ENCODE peak calls at places on chromosomes 5 and 9, in seven cellular contexts. One of them, this sample, is unnamed.

GRCh38 chr5:13994606-13995336 is 50.3 kb upstream of the DNAH5 start:
- DNase-seq in T-helper 1 cell: no peak
- DNase-seq in naive thymus-derived CD4-positive, alpha-beta T cell: no peak
- DNase-seq in heart right ventricle: no peak
- DNase-seq in Kasumi-1: no peak
- DNase-seq in astrocyte: no peak
- DNase-seq in HuH-7.5: no peak
- DNase-seq in this sample: no peak

GRCh38 chr5:16957305-16958165 is 21.4 kb upstream of the MYO10 start:
- DNase-seq in T-helper 1 cell: no peak
- DNase-seq in naive thymus-derived CD4-positive, alpha-beta T cell: no peak
- DNase-seq in heart right ventricle: no peak
- DNase-seq in Kasumi-1: no peak
- DNase-seq in astrocyte: peak
- DNase-seq in HuH-7.5: no peak
- DNase-seq in this sample: no peak

GRCh38 chr5:163580516-163580915 is 75.1 kb downstream of the MAT2B start:
- DNase-seq in T-helper 1 cell: no peak
- DNase-seq in naive thymus-derived CD4-positive, alpha-beta T cell: no peak
- DNase-seq in heart right ventricle: no peak
- DNase-seq in Kasumi-1: no peak
- DNase-seq in astrocyte: no peak
- DNase-seq in HuH-7.5: no peak
- DNase-seq in this sample: no peak

GRCh38 chr9:97468658-97469448 is 32.6 kb upstream of the TMOD1 start:
- DNase-seq in T-helper 1 cell: peak
- DNase-seq in naive thymus-derived CD4-positive, alpha-beta T cell: peak
- DNase-seq in heart right ventricle: peak
- DNase-seq in Kasumi-1: peak
- DNase-seq in astrocyte: peak
- DNase-seq in HuH-7.5: peak
- DNase-seq in this sample: peak

GRCh38 chr5:95846554-95847260 is 24.2 kb upstream of the GLRX start:
- DNase-seq in T-helper 1 cell: peak
- DNase-seq in naive thymus-derived CD4-positive, alpha-beta T cell: peak
- DNase-seq in heart right ventricle: no peak
- DNase-seq in Kasumi-1: peak
- DNase-seq in astrocyte: no peak
- DNase-seq in HuH-7.5: peak
- DNase-seq in this sample: peak

GRCh38 chr5:38780950-38781349 is 64.9 kb upstream of the OSMR start:
- DNase-seq in T-helper 1 cell: no peak
- DNase-seq in naive thymus-derived CD4-positive, alpha-beta T cell: no peak
- DNase-seq in heart right ventricle: peak
- DNase-seq in Kasumi-1: no peak
- DNase-seq in astrocyte: peak
- DNase-seq in HuH-7.5: no peak
- DNase-seq in this sample: peak

GRCh38 chr9:128201441-128202369 is 1.5 kb upstream of the DNM1 start:
- DNase-seq in T-helper 1 cell: no peak
- DNase-seq in naive thymus-derived CD4-positive, alpha-beta T cell: no peak
- DNase-seq in heart right ventricle: peak
- DNase-seq in Kasumi-1: no peak
- DNase-seq in astrocyte: peak
- DNase-seq in HuH-7.5: no peak
- DNase-seq in this sample: no peak

GRCh38 chr9:71758785-71759184 is 9.5 kb downstream of the CEMIP2 start:
- DNase-seq in T-helper 1 cell: peak
- DNase-seq in naive thymus-derived CD4-positive, alpha-beta T cell: no peak
- DNase-seq in heart right ventricle: no peak
- DNase-seq in Kasumi-1: no peak
- DNase-seq in astrocyte: peak
- DNase-seq in HuH-7.5: no peak
- DNase-seq in this sample: no peak

GRCh38 chr5:66945389-66946349 is 250.9 kb downstream of the CD180 start:
- DNase-seq in T-helper 1 cell: peak
- DNase-seq in naive thymus-derived CD4-positive, alpha-beta T cell: no peak
- DNase-seq in heart right ventricle: no peak
- DNase-seq in Kasumi-1: no peak
- DNase-seq in astrocyte: no peak
- DNase-seq in HuH-7.5: no peak
- DNase-seq in this sample: no peak

GRCh38 chr9:133103987-133104505 is 17.0 kb downstream of the RALGDS start:
- DNase-seq in T-helper 1 cell: no peak
- DNase-seq in naive thymus-derived CD4-positive, alpha-beta T cell: no peak
- DNase-seq in heart right ventricle: no peak
- DNase-seq in Kasumi-1: no peak
- DNase-seq in astrocyte: no peak
- DNase-seq in HuH-7.5: no peak
- DNase-seq in this sample: no peak

GRCh38 chr9:132694144-132694543 is 23.9 kb downstream of the GTF3C4 start:
- DNase-seq in T-helper 1 cell: peak
- DNase-seq in naive thymus-derived CD4-positive, alpha-beta T cell: peak
- DNase-seq in heart right ventricle: no peak
- DNase-seq in Kasumi-1: peak
- DNase-seq in astrocyte: no peak
- DNase-seq in HuH-7.5: no peak
- DNase-seq in this sample: no peak

GRCh38 chr5:58188287-58188651 is 271.6 kb downstream of the PLK2 start:
- DNase-seq in T-helper 1 cell: no peak
- DNase-seq in naive thymus-derived CD4-positive, alpha-beta T cell: no peak
- DNase-seq in heart right ventricle: no peak
- DNase-seq in Kasumi-1: no peak
- DNase-seq in astrocyte: peak
- DNase-seq in HuH-7.5: no peak
- DNase-seq in this sample: no peak

GRCh38 chr9:32345243-32345642 is 39.2 kb upstream of the ACO1 start:
- DNase-seq in T-helper 1 cell: no peak
- DNase-seq in naive thymus-derived CD4-positive, alpha-beta T cell: no peak
- DNase-seq in heart right ventricle: no peak
- DNase-seq in Kasumi-1: no peak
- DNase-seq in astrocyte: no peak
- DNase-seq in HuH-7.5: no peak
- DNase-seq in this sample: no peak

GRCh38 chr5:17151686-17152085 is 65.7 kb upstream of the BASP1 start:
- DNase-seq in T-helper 1 cell: no peak
- DNase-seq in naive thymus-derived CD4-positive, alpha-beta T cell: no peak
- DNase-seq in heart right ventricle: no peak
- DNase-seq in Kasumi-1: no peak
- DNase-seq in astrocyte: peak
- DNase-seq in HuH-7.5: no peak
- DNase-seq in this sample: no peak

GRCh38 chr9:134968011-134968822 is 50.5 kb upstream of the FCN1 start:
- DNase-seq in T-helper 1 cell: no peak
- DNase-seq in naive thymus-derived CD4-positive, alpha-beta T cell: no peak
- DNase-seq in heart right ventricle: no peak
- DNase-seq in Kasumi-1: no peak
- DNase-seq in astrocyte: peak
- DNase-seq in HuH-7.5: no peak
- DNase-seq in this sample: no peak

GRCh38 chr5:13567819-13568218 is 376.7 kb downstream of the DNAH5 start:
- DNase-seq in T-helper 1 cell: no peak
- DNase-seq in naive thymus-derived CD4-positive, alpha-beta T cell: no peak
- DNase-seq in heart right ventricle: no peak
- DNase-seq in Kasumi-1: no peak
- DNase-seq in astrocyte: peak
- DNase-seq in HuH-7.5: no peak
- DNase-seq in this sample: no peak

GRCh38 chr9:4622016-4622415 is 40.1 kb upstream of the PLPP6 start:
- DNase-seq in T-helper 1 cell: no peak
- DNase-seq in naive thymus-derived CD4-positive, alpha-beta T cell: no peak
- DNase-seq in heart right ventricle: no peak
- DNase-seq in Kasumi-1: no peak
- DNase-seq in astrocyte: no peak
- DNase-seq in HuH-7.5: no peak
- DNase-seq in this sample: no peak

GRCh38 chr5:33565304-33565703 is 124.5 kb downstream of the TARS1 start:
- DNase-seq in T-helper 1 cell: no peak
- DNase-seq in naive thymus-derived CD4-positive, alpha-beta T cell: no peak
- DNase-seq in heart right ventricle: no peak
- DNase-seq in Kasumi-1: no peak
- DNase-seq in astrocyte: no peak
- DNase-seq in HuH-7.5: no peak
- DNase-seq in this sample: peak

GRCh38 chr5:159891371-159891770 is 24.9 kb upstream of the ADRA1B start:
- DNase-seq in T-helper 1 cell: no peak
- DNase-seq in naive thymus-derived CD4-positive, alpha-beta T cell: no peak
- DNase-seq in heart right ventricle: no peak
- DNase-seq in Kasumi-1: no peak
- DNase-seq in astrocyte: no peak
- DNase-seq in HuH-7.5: no peak
- DNase-seq in this sample: no peak

GRCh38 chr5:157295247-157295646 is 29.3 kb downstream of the CYFIP2 start:
- DNase-seq in T-helper 1 cell: no peak
- DNase-seq in naive thymus-derived CD4-positive, alpha-beta T cell: no peak
- DNase-seq in heart right ventricle: no peak
- DNase-seq in Kasumi-1: no peak
- DNase-seq in astrocyte: no peak
- DNase-seq in HuH-7.5: no peak
- DNase-seq in this sample: no peak

GRCh38 chr5:34486160-34486765 is 169.9 kb upstream of the RAI14 start:
- DNase-seq in T-helper 1 cell: peak
- DNase-seq in naive thymus-derived CD4-positive, alpha-beta T cell: peak
- DNase-seq in heart right ventricle: peak
- DNase-seq in Kasumi-1: peak
- DNase-seq in astrocyte: peak
- DNase-seq in HuH-7.5: peak
- DNase-seq in this sample: peak

GRCh38 chr5:45521067-45521466 is 175.1 kb downstream of the HCN1 start:
- DNase-seq in T-helper 1 cell: no peak
- DNase-seq in naive thymus-derived CD4-positive, alpha-beta T cell: no peak
- DNase-seq in heart right ventricle: no peak
- DNase-seq in Kasumi-1: peak
- DNase-seq in astrocyte: peak
- DNase-seq in HuH-7.5: no peak
- DNase-seq in this sample: peak

GRCh38 chr5:95221234-95221633 is 63.7 kb downstream of the MCTP1 start:
- DNase-seq in T-helper 1 cell: no peak
- DNase-seq in naive thymus-derived CD4-positive, alpha-beta T cell: no peak
- DNase-seq in heart right ventricle: no peak
- DNase-seq in Kasumi-1: no peak
- DNase-seq in astrocyte: no peak
- DNase-seq in HuH-7.5: no peak
- DNase-seq in this sample: no peak

GRCh38 chr9:109254317-109254716 is 66.5 kb downstream of the EPB41L4B start:
- DNase-seq in T-helper 1 cell: no peak
- DNase-seq in naive thymus-derived CD4-positive, alpha-beta T cell: no peak
- DNase-seq in heart right ventricle: no peak
- DNase-seq in Kasumi-1: no peak
- DNase-seq in astrocyte: peak
- DNase-seq in HuH-7.5: no peak
- DNase-seq in this sample: no peak

GRCh38 chr9:121714075-121714705 is 62.8 kb downstream of the DAB2IP start:
- DNase-seq in T-helper 1 cell: no peak
- DNase-seq in naive thymus-derived CD4-positive, alpha-beta T cell: no peak
- DNase-seq in heart right ventricle: no peak
- DNase-seq in Kasumi-1: no peak
- DNase-seq in astrocyte: no peak
- DNase-seq in HuH-7.5: no peak
- DNase-seq in this sample: no peak

GRCh38 chr5:32574540-32575175 is 10.7 kb upstream of the SUB1 start:
- DNase-seq in T-helper 1 cell: no peak
- DNase-seq in naive thymus-derived CD4-positive, alpha-beta T cell: no peak
- DNase-seq in heart right ventricle: no peak
- DNase-seq in Kasumi-1: no peak
- DNase-seq in astrocyte: no peak
- DNase-seq in HuH-7.5: no peak
- DNase-seq in this sample: no peak

GRCh38 chr5:41995193-41995592 is 70.1 kb downstream of the FBXO4 start:
- DNase-seq in T-helper 1 cell: no peak
- DNase-seq in naive thymus-derived CD4-positive, alpha-beta T cell: no peak
- DNase-seq in heart right ventricle: no peak
- DNase-seq in Kasumi-1: no peak
- DNase-seq in astrocyte: no peak
- DNase-seq in HuH-7.5: no peak
- DNase-seq in this sample: no peak

GRCh38 chr9:36995927-36996471 is 38.1 kb downstream of the PAX5 start:
- DNase-seq in T-helper 1 cell: peak
- DNase-seq in naive thymus-derived CD4-positive, alpha-beta T cell: peak
- DNase-seq in heart right ventricle: peak
- DNase-seq in Kasumi-1: peak
- DNase-seq in astrocyte: peak
- DNase-seq in HuH-7.5: peak
- DNase-seq in this sample: peak

GRCh38 chr9:127796225-127796813 is 6.4 kb upstream of the FPGS start:
- DNase-seq in T-helper 1 cell: no peak
- DNase-seq in naive thymus-derived CD4-positive, alpha-beta T cell: no peak
- DNase-seq in heart right ventricle: no peak
- DNase-seq in Kasumi-1: no peak
- DNase-seq in astrocyte: peak
- DNase-seq in HuH-7.5: no peak
- DNase-seq in this sample: no peak

GRCh38 chr5:21071986-21072385 is 1084.0 kb upstream of the CDH18 start:
- DNase-seq in T-helper 1 cell: no peak
- DNase-seq in naive thymus-derived CD4-positive, alpha-beta T cell: no peak
- DNase-seq in heart right ventricle: no peak
- DNase-seq in Kasumi-1: no peak
- DNase-seq in astrocyte: peak
- DNase-seq in HuH-7.5: no peak
- DNase-seq in this sample: no peak

GRCh38 chr5:142816577-142816976 is 46.4 kb downstream of the ARHGAP26 start:
- DNase-seq in T-helper 1 cell: no peak
- DNase-seq in naive thymus-derived CD4-positive, alpha-beta T cell: no peak
- DNase-seq in heart right ventricle: peak
- DNase-seq in Kasumi-1: peak
- DNase-seq in astrocyte: peak
- DNase-seq in HuH-7.5: no peak
- DNase-seq in this sample: no peak